ENCODE peak calls at places on chromosome 7, in five cellular contexts. U is GM12878, O is K562, W is HCT116, M is H1. A is an unnamed sample.

GRCh38 chr7:40008218-40008815 is 58.3 kb downstream of the CDK13 start:
- DNase-seq in U (no peak), O (no peak), W (no peak), M (no peak), A (no peak)

GRCh38 chr7:155844526-155844925 is 32.3 kb upstream of the SHH start:
- DNase-seq in U (no peak), O (no peak), W (no peak), M (no peak), A (no peak)

GRCh38 chr7:18548569-18548968 is 53.0 kb downstream of the HDAC9 start:
- DNase-seq in U (no peak), O (no peak), W (no peak), M (no peak), A (no peak)

GRCh38 chr7:4809091-4809591 is 33.7 kb downstream of the AP5Z1 start:
- DNase-seq in U (no peak), O (no peak), W (no peak), M (no peak), A (no peak)

GRCh38 chr7:70387197-70387596 is 744.7 kb upstream of the GALNT17 start:
- DNase-seq in U (no peak), O (no peak), W (no peak), M (no peak), A (no peak)

GRCh38 chr7:4960363-4960762 is 1.4 kb upstream of the MMD2 start:
- DNase-seq in U (no peak), O (no peak), W (no peak), M (no peak), A (no peak)

GRCh38 chr7:2953588-2954407 is 89.9 kb downstream of the CARD11 start:
- DNase-seq in U (no peak), O (no peak), W (no peak), M (no peak), A (no peak)

GRCh38 chr7:79282051-79282694 is 171.3 kb downstream of the MAGI2 start:
- DNase-seq in U (no peak), O (no peak), W (peak), M (no peak), A (no peak)

GRCh38 chr7:30214651-30215137 is 69.7 kb upstream of the ZNRF2 start:
- DNase-seq in U (peak), O (no peak), W (no peak), M (no peak), A (no peak)

GRCh38 chr7:113085781-113086390 is 741 bp downstream of the GPR85 start:
- DNase-seq in U (no peak), O (peak), W (no peak), M (no peak), A (no peak)

GRCh38 chr7:33774762-33775523 is 130.4 kb upstream of the BMPER start:
- DNase-seq in U (no peak), O (no peak), W (no peak), M (no peak), A (no peak)

GRCh38 chr7:147803625-147804024 is 786.9 kb upstream of the C7orf33 start:
- DNase-seq in U (no peak), O (no peak), W (no peak), M (no peak), A (no peak)

GRCh38 chr7:45972629-45973312 is 51.7 kb upstream of the IGFBP3 start:
- DNase-seq in U (no peak), O (no peak), W (no peak), M (no peak), A (peak)

GRCh38 chr7:33050425-33051318 is 11.9 kb downstream of the NT5C3A start:
- DNase-seq in U (no peak), O (peak), W (peak), M (no peak), A (peak)

GRCh38 chr7:96781919-96782318 is 72.3 kb upstream of the SEM1 start:
- DNase-seq in U (no peak), O (no peak), W (no peak), M (no peak), A (no peak)

GRCh38 chr7:22564511-22565045 is 64.6 kb upstream of the STEAP1B start:
- DNase-seq in U (no peak), O (no peak), W (no peak), M (no peak), A (no peak)

GRCh38 chr7:149126662-149127321 is 668 bp upstream of the ZNF425 start:
- DNase-seq in U (no peak), O (peak), W (no peak), M (no peak), A (no peak)

GRCh38 chr7:90250601-90251303 is 5.8 kb downstream of the CFAP69 start:
- DNase-seq in U (no peak), O (no peak), W (no peak), M (no peak), A (no peak)

GRCh38 chr7:1942026-1942703 is 272.1 kb downstream of the ELFN1 start:
- DNase-seq in U (no peak), O (no peak), W (no peak), M (no peak), A (no peak)

GRCh38 chr7:87152897-87153641 is 816 bp downstream of the DMTF1 start:
- DNase-seq in U (no peak), O (peak), W (no peak), M (no peak), A (peak)

GRCh38 chr7:125459038-125459437 is 529.4 kb upstream of the POT1 start:
- DNase-seq in U (no peak), O (no peak), W (no peak), M (no peak), A (no peak)

GRCh38 chr7:41885078-41885477 is 182.2 kb upstream of the INHBA start:
- DNase-seq in U (no peak), O (no peak), W (no peak), M (no peak), A (no peak)

GRCh38 chr7:18421297-18422004 is 74.1 kb upstream of the HDAC9 start:
- DNase-seq in U (no peak), O (no peak), W (no peak), M (no peak), A (no peak)

GRCh38 chr7:74355091-74355490 is 65.9 kb downstream of the CLIP2 start:
- DNase-seq in U (no peak), O (no peak), W (peak), M (no peak), A (peak)

GRCh38 chr7:29139796-29140195 is 6.5 kb downstream of the CPVL start:
- DNase-seq in U (no peak), O (no peak), W (no peak), M (no peak), A (no peak)

GRCh38 chr7:73758581-73759138 is 11.4 kb downstream of the CLDN3 start:
- DNase-seq in U (no peak), O (peak), W (no peak), M (no peak), A (no peak)

GRCh38 chr7:2646680-2647571 is 15.1 kb downstream of the TTYH3 start:
- DNase-seq in U (no peak), O (peak), W (peak), M (no peak), A (no peak)

GRCh38 chr7:114426824-114427223 is 12.2 kb downstream of the FOXP2 start:
- DNase-seq in U (no peak), O (no peak), W (peak), M (no peak), A (no peak)

GRCh38 chr7:115672024-115672423 is 358.5 kb downstream of the TFEC start:
- DNase-seq in U (no peak), O (no peak), W (no peak), M (no peak), A (no peak)

GRCh38 chr7:66016131-66016461 is 34.1 kb upstream of the GUSB start:
- DNase-seq in U (no peak), O (no peak), W (no peak), M (no peak), A (peak)

GRCh38 chr7:2598175-2598823 is 33.5 kb upstream of the TTYH3 start:
- DNase-seq in U (no peak), O (no peak), W (no peak), M (no peak), A (no peak)

GRCh38 chr7:27689045-27689877 is 26.6 kb upstream of the HIBADH start:
- DNase-seq in U (no peak), O (peak), W (no peak), M (peak), A (peak)

GRCh38 chr7:37065779-37066271 is 341.5 kb upstream of the AOAH start:
- DNase-seq in U (peak), O (no peak), W (no peak), M (no peak), A (no peak)

GRCh38 chr7:35817181-35817580 is 16.3 kb downstream of the SEPTIN7 start:
- DNase-seq in U (no peak), O (no peak), W (no peak), M (no peak), A (no peak)

GRCh38 chr7:28725045-28725630 is 233.0 kb downstream of the TRIL start:
- DNase-seq in U (no peak), O (no peak), W (no peak), M (no peak), A (no peak)

GRCh38 chr7:28316489-28316888 is 95.8 kb upstream of the CREB5 start:
- DNase-seq in U (no peak), O (no peak), W (no peak), M (no peak), A (no peak)

GRCh38 chr7:83427929-83428328 is 221.0 kb downstream of the SEMA3E start:
- DNase-seq in U (no peak), O (no peak), W (peak), M (no peak), A (no peak)
- TF ChIP-seq SRF in U (no peak), O (no peak), W (no peak), M (no peak), A (no peak)

GRCh38 chr7:156842740-156843140 is 50.2 kb downstream of the LMBR1 start:
- DNase-seq in U (no peak), O (peak), W (no peak), M (no peak), A (no peak)

GRCh38 chr7:156843157-156843556 is 49.8 kb downstream of the LMBR1 start:
- DNase-seq in U (no peak), O (peak), W (no peak), M (no peak), A (no peak)

GRCh38 chr7:156842317-156842716 is 50.7 kb downstream of the LMBR1 start:
- DNase-seq in U (no peak), O (peak), W (no peak), M (no peak), A (no peak)

GRCh38 chr7:156848979-156849378 is 44.0 kb downstream of the LMBR1 start:
- DNase-seq in U (no peak), O (no peak), W (no peak), M (no peak), A (no peak)

GRCh38 chr7:156845379-156846101 is 47.4 kb downstream of the LMBR1 start:
- DNase-seq in U (no peak), O (no peak), W (no peak), M (no peak), A (no peak)
- TF ChIP-seq SRF in U (no peak), O (no peak), W (no peak), M (no peak), A (no peak)

GRCh38 chr7:47792521-47793121 is 155.6 kb downstream of the PKD1L1 start:
- DNase-seq in U (no peak), O (no peak), W (peak), M (no peak), A (no peak)
- TF ChIP-seq SRF in U (no peak), O (no peak), W (no peak), M (no peak), A (no peak)

GRCh38 chr7:134752006-134752760 is 27.3 kb upstream of the CALD1 start:
- DNase-seq in U (no peak), O (no peak), W (no peak), M (no peak), A (no peak)
- TF ChIP-seq SRF in U (no peak), O (no peak), W (no peak), M (no peak), A (no peak)